ENCODE peak calls at places on chromosomes 12 and 14, in seven cellular contexts. P is CD4-positive, alpha-beta T cell; W is ovary; F is heart left ventricle; C is CD8-positive, alpha-beta T cell; H is transverse colon; O is colonic mucosa. R is an unnamed sample.
A peak's percentile ranks its signal among the peaks of the same experiment; 100 is the strongest.

GRCh38 chr12:20596036-20596435 is 99.1 kb upstream of the SLCO1C1 start:
- DNase-seq in P (no peak), W (no peak), F (no peak), C (no peak), H (no peak), O (no peak), R (no peak)

GRCh38 chr14:92397140-92397815 is 74.3 kb downstream of the SLC24A4 start:
- DNase-seq in P (no peak), W (no peak), F (no peak), C (no peak), H (no peak), O (no peak), R (no peak)

GRCh38 chr12:6946033-6946919 is 2.5 kb downstream of the C12orf57 start:
- DNase-seq in P (peak; percentile 51), W (no peak), F (no peak), C (peak; percentile 77), H (peak; percentile 95), O (peak; percentile 96), R (no peak)

GRCh38 chr14:75578786-75579781 is 664 bp downstream of the FLVCR2 start:
- DNase-seq in P (no peak), W (no peak), F (no peak), C (no peak), H (peak; percentile 80), O (peak; percentile 64), R (no peak)

GRCh38 chr14:21133896-21134295 is 22.0 kb downstream of the OR5AU1 start:
- DNase-seq in P (no peak), W (no peak), F (no peak), C (no peak), H (no peak), O (no peak), R (no peak)

GRCh38 chr14:84340938-84341337 is 1189.0 kb upstream of the FLRT2 start:
- DNase-seq in P (no peak), W (no peak), F (no peak), C (no peak), H (no peak), O (no peak), R (no peak)

GRCh38 chr12:126582231-126582630 is 1517.0 kb downstream of the AACS start:
- DNase-seq in P (no peak), W (no peak), F (no peak), C (no peak), H (no peak), O (no peak), R (no peak)

GRCh38 chr12:94516985-94517384 is 57.3 kb upstream of the CEP83 start:
- DNase-seq in P (no peak), W (no peak), F (no peak), C (no peak), H (no peak), O (no peak), R (no peak)

GRCh38 chr14:83463500-83464098 is 1929.9 kb upstream of the SEL1L start:
- DNase-seq in P (no peak), W (peak; percentile 17), F (peak; percentile 19), C (no peak), H (no peak), O (peak; percentile 33), R (peak; percentile 9)

GRCh38 chr14:37985826-37986470 is 221.8 kb upstream of the SSTR1 start:
- DNase-seq in P (peak; percentile 41), W (no peak), F (peak; percentile 21), C (peak; percentile 72), H (peak; percentile 27), O (peak; percentile 46), R (no peak)

GRCh38 chr12:108311605-108312004 is 27.5 kb downstream of the CMKLR1 start:
- DNase-seq in P (no peak), W (no peak), F (no peak), C (no peak), H (no peak), O (no peak), R (no peak)

GRCh38 chr14:85575617-85575898 is 45.6 kb downstream of the FLRT2 start:
- DNase-seq in P (no peak), W (no peak), F (no peak), C (no peak), H (no peak), O (no peak), R (no peak)

GRCh38 chr12:107607464-107608392 is 77.9 kb upstream of the PWP1 start:
- DNase-seq in P (peak; percentile 76), W (peak; percentile 36), F (peak; percentile 75), C (peak; percentile 89), H (peak; percentile 81), O (peak; percentile 77), R (peak; percentile 77)

GRCh38 chr14:91403069-91403600 is 14.5 kb downstream of the CCDC88C start:
- DNase-seq in P (no peak), W (no peak), F (no peak), C (no peak), H (no peak), O (no peak), R (no peak)

GRCh38 chr14:95191445-95192199 is 34.3 kb upstream of the DICER1 start:
- DNase-seq in P (no peak), W (no peak), F (no peak), C (no peak), H (no peak), O (no peak), R (no peak)

GRCh38 chr14:85714046-85714445 is 184.1 kb downstream of the FLRT2 start:
- DNase-seq in P (no peak), W (no peak), F (no peak), C (no peak), H (no peak), O (no peak), R (no peak)

GRCh38 chr12:57772429-57773322 is at the start of gene EEF1AKMT3:
- DNase-seq in P (no peak), W (peak; percentile 72), F (peak; percentile 75), C (no peak), H (peak; percentile 75), O (peak; percentile 81), R (peak; percentile 77)

GRCh38 chr12:108390495-108391203 is 51.5 kb upstream of the CMKLR1 start:
- DNase-seq in P (no peak), W (no peak), F (no peak), C (no peak), H (no peak), O (no peak), R (no peak)

DNA sequence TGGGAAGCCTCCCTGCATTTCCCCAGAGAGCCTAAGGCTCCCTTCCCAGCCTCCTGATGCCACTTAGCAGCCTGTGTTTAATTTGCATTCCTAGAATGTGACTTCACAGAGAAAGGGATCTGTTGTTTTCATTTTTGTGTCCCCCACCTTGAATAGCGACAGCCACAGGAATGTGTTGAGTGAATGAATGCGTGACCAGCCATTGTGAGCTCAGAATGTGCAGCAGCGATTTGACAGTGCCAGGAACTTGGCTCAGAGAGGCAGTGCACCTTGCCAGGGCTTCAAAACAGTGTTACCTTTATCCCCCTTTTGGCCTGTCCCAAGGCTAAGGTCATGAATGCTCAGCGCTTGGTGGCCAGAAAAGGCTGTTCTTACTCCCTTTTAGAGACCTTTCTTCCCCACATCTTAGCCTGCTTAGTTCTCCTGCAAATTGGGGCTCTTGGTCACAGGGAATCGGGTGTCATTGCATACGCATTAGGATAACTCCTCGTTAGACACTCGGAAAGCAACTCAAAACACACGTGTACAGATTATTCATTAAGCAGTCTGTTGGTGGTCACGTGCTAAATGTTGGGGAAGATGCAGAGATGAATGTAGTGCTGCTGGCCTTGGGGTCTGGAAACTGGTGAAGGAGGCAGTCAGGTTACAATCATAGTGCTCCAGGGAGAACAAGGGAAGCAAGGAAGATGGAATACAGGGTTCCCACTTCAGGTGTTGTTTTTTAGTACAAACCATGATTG is 9.8 kb downstream of the NTF3 start:
- DNase-seq in P (no peak), W (no peak), F (no peak), C (no peak), H (no peak), O (no peak), R (no peak)
- H3K27ac ChIP-seq in P (no peak overlapping the region), W (no peak overlapping the region), F (no peak overlapping the region), C (no peak overlapping the region), H (no peak overlapping the region), O (no peak overlapping the region), R (no peak overlapping the region)

DNA sequence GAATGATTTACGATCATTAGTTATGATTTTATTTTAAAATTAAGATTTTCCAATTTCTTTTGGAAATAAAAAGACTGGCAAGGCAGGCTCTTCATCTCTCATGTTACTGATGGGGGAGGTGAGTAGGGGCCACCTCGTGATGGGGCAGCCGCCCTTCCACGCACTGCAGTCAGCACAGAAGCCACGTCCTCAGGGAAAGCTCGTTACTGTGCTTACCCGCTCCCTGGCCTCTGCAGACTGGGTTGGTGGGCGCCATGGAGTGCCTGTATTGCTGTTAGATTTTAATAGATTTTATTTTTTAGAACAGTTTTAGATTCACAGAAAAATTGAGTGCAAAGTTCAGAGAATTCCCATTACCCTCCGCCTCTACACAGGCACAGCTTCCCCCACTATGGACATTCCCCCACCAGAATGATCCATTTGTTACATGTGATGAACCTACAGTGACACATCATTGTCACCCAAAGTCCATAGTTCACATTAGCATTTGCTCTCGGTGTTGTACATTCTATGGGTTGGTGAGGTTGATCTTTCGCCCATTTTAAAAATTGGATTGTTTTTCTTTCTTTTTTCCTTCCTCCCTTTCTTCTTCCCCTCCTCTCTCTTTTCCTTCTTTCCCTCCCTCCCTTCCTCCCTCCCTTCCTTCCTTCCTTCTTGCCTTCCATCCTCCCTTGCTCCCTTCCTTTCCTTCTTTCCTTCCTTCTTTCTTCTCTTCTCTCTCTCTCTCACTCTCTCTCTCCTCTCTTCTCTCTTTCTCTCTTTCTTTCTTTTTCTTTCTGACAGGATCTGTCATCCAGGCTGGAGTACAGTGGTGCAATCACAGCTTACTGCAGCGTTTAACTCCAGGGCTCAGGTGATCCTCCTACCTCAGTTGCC is 30.7 kb downstream of the ADGRD1 start:
- DNase-seq in P (no peak), W (no peak), F (no peak), C (peak; percentile 1), H (no peak), O (no peak), R (no peak)
- H3K27ac ChIP-seq in P (no peak overlapping the region), W (no peak overlapping the region), F (no peak overlapping the region), C (no peak overlapping the region), H (no peak overlapping the region), O (no peak overlapping the region), R (no peak overlapping the region)

DNA sequence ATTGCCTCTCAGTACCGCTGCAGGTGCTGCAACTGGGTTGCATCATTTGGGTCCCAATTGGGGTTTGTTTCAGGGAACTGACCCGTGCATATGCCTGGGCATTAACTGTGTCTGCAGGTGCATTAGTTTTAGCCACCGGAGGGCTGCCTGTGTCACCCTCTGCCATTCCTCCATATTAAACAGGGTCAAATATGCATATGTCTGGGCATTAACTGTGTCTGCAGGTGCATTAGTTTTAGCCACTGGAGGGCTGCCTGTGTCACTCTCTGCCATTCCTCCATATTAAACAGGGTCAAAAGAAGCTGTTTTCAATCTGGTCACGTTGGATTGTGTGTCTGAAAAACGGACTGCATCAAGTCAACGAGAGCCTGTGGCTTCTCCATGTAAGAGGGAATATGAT is 1317.0 kb downstream of the TMEM121 start:
- DNase-seq in P (no peak), W (no peak), F (no peak), C (no peak), H (no peak), O (no peak), R (no peak)
- H3K27ac ChIP-seq in P (no peak overlapping the region), W (peak overlapping the region; percentile 90), F (peak overlapping the region; percentile 93), C (no peak overlapping the region), H (peak overlapping the region; percentile 94), O (peak overlapping the region; percentile 95), R (no peak overlapping the region)

DNA sequence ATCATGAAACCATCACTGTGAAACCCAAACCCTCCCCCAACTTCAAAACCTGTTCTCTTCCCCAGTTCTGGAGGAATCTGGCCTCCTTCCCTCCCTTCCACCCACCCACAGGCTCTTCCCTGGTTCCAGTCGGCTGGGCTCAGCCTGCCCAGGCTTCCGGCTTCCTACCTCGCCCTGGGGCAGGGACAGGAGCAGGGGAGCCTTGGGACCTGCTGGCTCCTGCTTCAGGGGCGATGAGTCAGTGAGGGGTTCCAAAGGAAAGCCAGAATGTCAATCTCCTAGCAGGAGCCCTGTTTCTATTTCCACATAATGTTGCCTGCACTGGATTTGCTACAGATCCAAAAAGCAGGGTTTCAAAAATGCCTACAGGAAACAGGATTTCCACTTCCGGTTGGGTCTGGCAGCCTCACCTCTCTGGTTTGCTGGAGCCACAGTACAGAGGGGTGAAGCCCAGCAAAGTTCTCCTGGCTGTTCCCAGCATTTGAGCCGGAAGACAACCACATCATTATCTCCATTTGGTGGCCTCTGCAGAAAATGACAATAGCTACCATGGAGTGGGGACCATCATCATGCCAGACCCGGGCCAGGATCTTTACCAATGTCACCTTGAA is 278.3 kb downstream of the DPF3 start:
- DNase-seq in P (no peak), W (no peak), F (no peak), C (peak; percentile 17), H (no peak), O (peak; percentile 12), R (no peak)
- H3K27ac ChIP-seq in P (no peak overlapping the region), W (no peak overlapping the region), F (peak overlapping the region; percentile 83), C (no peak overlapping the region), H (no peak overlapping the region), O (no peak overlapping the region), R (no peak overlapping the region)

R was measured in caudate nucleus.